ENCODE peak calls at places on chromosome 15, in nine cellular contexts. One of them, this sample, is unnamed.

GRCh38 chr15:29220852-29221251 is 48.8 kb downstream of the NSMCE3 start:
- DNase-seq in H9: no peak
- DNase-seq in HuH-7: no peak
- DNase-seq in NCI-H774: no peak
- DNase-seq in stromal cell of bone marrow: no peak
- DNase-seq in NCI-H1105: no peak
- DNase-seq in activated T-helper 1 cell treated with anti-CD3 and anti-CD28 coated beads, Interleukin-12 subunit alpha, Interleukin-12 subunit beta, Interleukin-2, Interleukin-4 antibody, amounts not matched to agents 30 ng/mL and 10 ng/mL and 1 ng/mL, durations not matched to agents 14 hours and 24 hours and 36 hours: no peak
- DNase-seq in ACHN: no peak
- DNase-seq in fibroblast of the aortic adventitia: no peak
- DNase-seq in this sample: no peak

GRCh38 chr15:34304613-34305012 is 33.0 kb downstream of the SLC12A6 start:
- DNase-seq in stromal cell of bone marrow: peak
- DNase-seq in NCI-H1105: no peak
- DNase-seq in activated T-helper 1 cell treated with anti-CD3 and anti-CD28 coated beads, Interleukin-12 subunit alpha, Interleukin-12 subunit beta, Interleukin-2, Interleukin-4 antibody, amounts not matched to agents 30 ng/mL and 10 ng/mL and 1 ng/mL, durations not matched to agents 14 hours and 24 hours and 36 hours: no peak
- DNase-seq in fibroblast of the aortic adventitia: peak
- DNase-seq in NCI-H774: no peak
- DNase-seq in H9: no peak
- DNase-seq in HuH-7: no peak
- DNase-seq in ACHN: no peak
- DNase-seq in this sample: no peak

GRCh38 chr15:25182098-25182478 is 227.3 kb downstream of the SNRPN start:
- DNase-seq in activated T-helper 1 cell treated with anti-CD3 and anti-CD28 coated beads, Interleukin-12 subunit alpha, Interleukin-12 subunit beta, Interleukin-2, Interleukin-4 antibody, amounts not matched to agents 30 ng/mL and 10 ng/mL and 1 ng/mL, durations not matched to agents 14 hours and 24 hours and 36 hours: no peak
- DNase-seq in stromal cell of bone marrow: no peak
- DNase-seq in H9: no peak
- DNase-seq in ACHN: no peak
- DNase-seq in fibroblast of the aortic adventitia: no peak
- DNase-seq in HuH-7: no peak
- DNase-seq in NCI-H1105: no peak
- DNase-seq in NCI-H774: no peak
- DNase-seq in this sample: no peak

GRCh38 chr15:78641876-78642275 is 866 bp upstream of the CHRNB4 start:
- DNase-seq in H9: no peak
- DNase-seq in activated T-helper 1 cell treated with anti-CD3 and anti-CD28 coated beads, Interleukin-12 subunit alpha, Interleukin-12 subunit beta, Interleukin-2, Interleukin-4 antibody, amounts not matched to agents 30 ng/mL and 10 ng/mL and 1 ng/mL, durations not matched to agents 14 hours and 24 hours and 36 hours: no peak
- DNase-seq in ACHN: no peak
- DNase-seq in stromal cell of bone marrow: no peak
- DNase-seq in HuH-7: no peak
- DNase-seq in NCI-H774: no peak
- DNase-seq in fibroblast of the aortic adventitia: no peak
- DNase-seq in NCI-H1105: no peak
- DNase-seq in this sample: no peak

GRCh38 chr15:77869021-77869895 is 208.3 kb downstream of the TBC1D2B start:
- DNase-seq in activated T-helper 1 cell treated with anti-CD3 and anti-CD28 coated beads, Interleukin-12 subunit alpha, Interleukin-12 subunit beta, Interleukin-2, Interleukin-4 antibody, amounts not matched to agents 30 ng/mL and 10 ng/mL and 1 ng/mL, durations not matched to agents 14 hours and 24 hours and 36 hours: no peak
- DNase-seq in H9: no peak
- DNase-seq in NCI-H774: no peak
- DNase-seq in fibroblast of the aortic adventitia: no peak
- DNase-seq in ACHN: peak
- DNase-seq in HuH-7: no peak
- DNase-seq in stromal cell of bone marrow: no peak
- DNase-seq in NCI-H1105: no peak
- DNase-seq in this sample: no peak

GRCh38 chr15:27668471-27669220 is 430.5 kb downstream of the OCA2 start:
- DNase-seq in ACHN: no peak
- DNase-seq in NCI-H1105: no peak
- DNase-seq in stromal cell of bone marrow: no peak
- DNase-seq in NCI-H774: no peak
- DNase-seq in HuH-7: no peak
- DNase-seq in activated T-helper 1 cell treated with anti-CD3 and anti-CD28 coated beads, Interleukin-12 subunit alpha, Interleukin-12 subunit beta, Interleukin-2, Interleukin-4 antibody, amounts not matched to agents 30 ng/mL and 10 ng/mL and 1 ng/mL, durations not matched to agents 14 hours and 24 hours and 36 hours: no peak
- DNase-seq in fibroblast of the aortic adventitia: no peak
- DNase-seq in H9: no peak
- DNase-seq in this sample: no peak

GRCh38 chr15:89903015-89903857 is 9.4 kb upstream of the AP3S2 start:
- DNase-seq in HuH-7: no peak
- DNase-seq in NCI-H774: no peak
- DNase-seq in activated T-helper 1 cell treated with anti-CD3 and anti-CD28 coated beads, Interleukin-12 subunit alpha, Interleukin-12 subunit beta, Interleukin-2, Interleukin-4 antibody, amounts not matched to agents 30 ng/mL and 10 ng/mL and 1 ng/mL, durations not matched to agents 14 hours and 24 hours and 36 hours: no peak
- DNase-seq in stromal cell of bone marrow: no peak
- DNase-seq in H9: no peak
- DNase-seq in fibroblast of the aortic adventitia: no peak
- DNase-seq in ACHN: no peak
- DNase-seq in NCI-H1105: no peak
- DNase-seq in this sample: no peak

GRCh38 chr15:62889734-62890505 is 152.6 kb upstream of the TPM1 start:
- DNase-seq in ACHN: no peak
- DNase-seq in H9: no peak
- DNase-seq in fibroblast of the aortic adventitia: peak
- DNase-seq in stromal cell of bone marrow: peak
- DNase-seq in NCI-H1105: no peak
- DNase-seq in activated T-helper 1 cell treated with anti-CD3 and anti-CD28 coated beads, Interleukin-12 subunit alpha, Interleukin-12 subunit beta, Interleukin-2, Interleukin-4 antibody, amounts not matched to agents 30 ng/mL and 10 ng/mL and 1 ng/mL, durations not matched to agents 14 hours and 24 hours and 36 hours: no peak
- DNase-seq in HuH-7: no peak
- DNase-seq in NCI-H774: no peak
- DNase-seq in this sample: no peak

GRCh38 chr15:59531066-59531465 is 80.5 kb upstream of the GCNT3 start:
- DNase-seq in HuH-7: no peak
- DNase-seq in stromal cell of bone marrow: no peak
- DNase-seq in fibroblast of the aortic adventitia: no peak
- DNase-seq in ACHN: no peak
- DNase-seq in H9: no peak
- DNase-seq in NCI-H1105: no peak
- DNase-seq in activated T-helper 1 cell treated with anti-CD3 and anti-CD28 coated beads, Interleukin-12 subunit alpha, Interleukin-12 subunit beta, Interleukin-2, Interleukin-4 antibody, amounts not matched to agents 30 ng/mL and 10 ng/mL and 1 ng/mL, durations not matched to agents 14 hours and 24 hours and 36 hours: no peak
- DNase-seq in NCI-H774: no peak
- DNase-seq in this sample: no peak

GRCh38 chr15:50046159-50046558 is 72.9 kb downstream of the ATP8B4 start:
- DNase-seq in H9: no peak
- DNase-seq in ACHN: no peak
- DNase-seq in NCI-H1105: no peak
- DNase-seq in NCI-H774: no peak
- DNase-seq in fibroblast of the aortic adventitia: no peak
- DNase-seq in stromal cell of bone marrow: no peak
- DNase-seq in activated T-helper 1 cell treated with anti-CD3 and anti-CD28 coated beads, Interleukin-12 subunit alpha, Interleukin-12 subunit beta, Interleukin-2, Interleukin-4 antibody, amounts not matched to agents 30 ng/mL and 10 ng/mL and 1 ng/mL, durations not matched to agents 14 hours and 24 hours and 36 hours: no peak
- DNase-seq in HuH-7: no peak
- DNase-seq in this sample: no peak

GRCh38 chr15:54772663-54773062 is 424.1 kb downstream of the RSL24D1 start:
- DNase-seq in H9: no peak
- DNase-seq in HuH-7: no peak
- DNase-seq in NCI-H1105: no peak
- DNase-seq in stromal cell of bone marrow: no peak
- DNase-seq in NCI-H774: no peak
- DNase-seq in activated T-helper 1 cell treated with anti-CD3 and anti-CD28 coated beads, Interleukin-12 subunit alpha, Interleukin-12 subunit beta, Interleukin-2, Interleukin-4 antibody, amounts not matched to agents 30 ng/mL and 10 ng/mL and 1 ng/mL, durations not matched to agents 14 hours and 24 hours and 36 hours: no peak
- DNase-seq in ACHN: no peak
- DNase-seq in fibroblast of the aortic adventitia: no peak
- DNase-seq in this sample: no peak

GRCh38 chr15:27422997-27423396 is 452.0 kb downstream of the GABRG3 start:
- DNase-seq in NCI-H1105: no peak
- DNase-seq in HuH-7: no peak
- DNase-seq in fibroblast of the aortic adventitia: no peak
- DNase-seq in H9: no peak
- DNase-seq in NCI-H774: no peak
- DNase-seq in activated T-helper 1 cell treated with anti-CD3 and anti-CD28 coated beads, Interleukin-12 subunit alpha, Interleukin-12 subunit beta, Interleukin-2, Interleukin-4 antibody, amounts not matched to agents 30 ng/mL and 10 ng/mL and 1 ng/mL, durations not matched to agents 14 hours and 24 hours and 36 hours: no peak
- DNase-seq in ACHN: no peak
- DNase-seq in stromal cell of bone marrow: no peak
- DNase-seq in this sample: no peak

GRCh38 chr15:64915518-64916227 is 4.0 kb downstream of the ANKDD1A start:
- DNase-seq in fibroblast of the aortic adventitia: no peak
- DNase-seq in NCI-H774: no peak
- DNase-seq in stromal cell of bone marrow: no peak
- DNase-seq in HuH-7: no peak
- DNase-seq in ACHN: no peak
- DNase-seq in activated T-helper 1 cell treated with anti-CD3 and anti-CD28 coated beads, Interleukin-12 subunit alpha, Interleukin-12 subunit beta, Interleukin-2, Interleukin-4 antibody, amounts not matched to agents 30 ng/mL and 10 ng/mL and 1 ng/mL, durations not matched to agents 14 hours and 24 hours and 36 hours: no peak
- DNase-seq in NCI-H1105: no peak
- DNase-seq in H9: peak
- DNase-seq in this sample: peak

GRCh38 chr15:45573961-45574629 is 13.1 kb upstream of the BLOC1S6 start:
- DNase-seq in HuH-7: no peak
- DNase-seq in fibroblast of the aortic adventitia: peak
- DNase-seq in NCI-H774: no peak
- DNase-seq in activated T-helper 1 cell treated with anti-CD3 and anti-CD28 coated beads, Interleukin-12 subunit alpha, Interleukin-12 subunit beta, Interleukin-2, Interleukin-4 antibody, amounts not matched to agents 30 ng/mL and 10 ng/mL and 1 ng/mL, durations not matched to agents 14 hours and 24 hours and 36 hours: no peak
- DNase-seq in H9: peak
- DNase-seq in ACHN: peak
- DNase-seq in stromal cell of bone marrow: no peak
- DNase-seq in NCI-H1105: no peak
- DNase-seq in this sample: no peak

GRCh38 chr15:49813615-49814014 is 192.8 kb downstream of the DTWD1 start:
- DNase-seq in NCI-H774: no peak
- DNase-seq in H9: no peak
- DNase-seq in stromal cell of bone marrow: no peak
- DNase-seq in activated T-helper 1 cell treated with anti-CD3 and anti-CD28 coated beads, Interleukin-12 subunit alpha, Interleukin-12 subunit beta, Interleukin-2, Interleukin-4 antibody, amounts not matched to agents 30 ng/mL and 10 ng/mL and 1 ng/mL, durations not matched to agents 14 hours and 24 hours and 36 hours: no peak
- DNase-seq in ACHN: no peak
- DNase-seq in fibroblast of the aortic adventitia: no peak
- DNase-seq in NCI-H1105: no peak
- DNase-seq in HuH-7: no peak
- DNase-seq in this sample: no peak

GRCh38 chr15:33561967-33562366 is 251.2 kb downstream of the RYR3 start:
- DNase-seq in fibroblast of the aortic adventitia: no peak
- DNase-seq in NCI-H774: no peak
- DNase-seq in ACHN: no peak
- DNase-seq in stromal cell of bone marrow: no peak
- DNase-seq in HuH-7: no peak
- DNase-seq in NCI-H1105: no peak
- DNase-seq in activated T-helper 1 cell treated with anti-CD3 and anti-CD28 coated beads, Interleukin-12 subunit alpha, Interleukin-12 subunit beta, Interleukin-2, Interleukin-4 antibody, amounts not matched to agents 30 ng/mL and 10 ng/mL and 1 ng/mL, durations not matched to agents 14 hours and 24 hours and 36 hours: no peak
- DNase-seq in H9: no peak
- DNase-seq in this sample: no peak

GRCh38 chr15:80367094-80367493 is 37.1 kb upstream of the ARNT2 start:
- DNase-seq in activated T-helper 1 cell treated with anti-CD3 and anti-CD28 coated beads, Interleukin-12 subunit alpha, Interleukin-12 subunit beta, Interleukin-2, Interleukin-4 antibody, amounts not matched to agents 30 ng/mL and 10 ng/mL and 1 ng/mL, durations not matched to agents 14 hours and 24 hours and 36 hours: no peak
- DNase-seq in NCI-H1105: no peak
- DNase-seq in NCI-H774: no peak
- DNase-seq in stromal cell of bone marrow: no peak
- DNase-seq in ACHN: peak
- DNase-seq in HuH-7: peak
- DNase-seq in H9: peak
- DNase-seq in fibroblast of the aortic adventitia: peak
- DNase-seq in this sample: no peak

GRCh38 chr15:95995375-95996168 is 334.9 kb upstream of the NR2F2 start:
- DNase-seq in stromal cell of bone marrow: no peak
- DNase-seq in HuH-7: no peak
- DNase-seq in H9: no peak
- DNase-seq in NCI-H774: no peak
- DNase-seq in fibroblast of the aortic adventitia: peak
- DNase-seq in NCI-H1105: no peak
- DNase-seq in ACHN: peak
- DNase-seq in activated T-helper 1 cell treated with anti-CD3 and anti-CD28 coated beads, Interleukin-12 subunit alpha, Interleukin-12 subunit beta, Interleukin-2, Interleukin-4 antibody, amounts not matched to agents 30 ng/mL and 10 ng/mL and 1 ng/mL, durations not matched to agents 14 hours and 24 hours and 36 hours: no peak
- DNase-seq in this sample: no peak

GRCh38 chr15:39736646-39737550 is 45.7 kb downstream of the FSIP1 start:
- DNase-seq in activated T-helper 1 cell treated with anti-CD3 and anti-CD28 coated beads, Interleukin-12 subunit alpha, Interleukin-12 subunit beta, Interleukin-2, Interleukin-4 antibody, amounts not matched to agents 30 ng/mL and 10 ng/mL and 1 ng/mL, durations not matched to agents 14 hours and 24 hours and 36 hours: no peak
- DNase-seq in NCI-H774: no peak
- DNase-seq in HuH-7: no peak
- DNase-seq in stromal cell of bone marrow: no peak
- DNase-seq in fibroblast of the aortic adventitia: no peak
- DNase-seq in ACHN: no peak
- DNase-seq in NCI-H1105: no peak
- DNase-seq in H9: no peak
- DNase-seq in this sample: peak

GRCh38 chr15:27757050-27757449 is 342.1 kb downstream of the OCA2 start:
- DNase-seq in HuH-7: no peak
- DNase-seq in fibroblast of the aortic adventitia: no peak
- DNase-seq in activated T-helper 1 cell treated with anti-CD3 and anti-CD28 coated beads, Interleukin-12 subunit alpha, Interleukin-12 subunit beta, Interleukin-2, Interleukin-4 antibody, amounts not matched to agents 30 ng/mL and 10 ng/mL and 1 ng/mL, durations not matched to agents 14 hours and 24 hours and 36 hours: no peak
- DNase-seq in NCI-H774: no peak
- DNase-seq in stromal cell of bone marrow: no peak
- DNase-seq in NCI-H1105: no peak
- DNase-seq in ACHN: no peak
- DNase-seq in H9: no peak
- DNase-seq in this sample: peak

GRCh38 chr15:31265090-31265870 is 61.4 kb upstream of the KLF13 start:
- DNase-seq in NCI-H774: no peak
- DNase-seq in stromal cell of bone marrow: no peak
- DNase-seq in activated T-helper 1 cell treated with anti-CD3 and anti-CD28 coated beads, Interleukin-12 subunit alpha, Interleukin-12 subunit beta, Interleukin-2, Interleukin-4 antibody, amounts not matched to agents 30 ng/mL and 10 ng/mL and 1 ng/mL, durations not matched to agents 14 hours and 24 hours and 36 hours: no peak
- DNase-seq in ACHN: no peak
- DNase-seq in HuH-7: no peak
- DNase-seq in H9: peak
- DNase-seq in NCI-H1105: no peak
- DNase-seq in fibroblast of the aortic adventitia: no peak
- DNase-seq in this sample: peak

GRCh38 chr15:29934251-29934650 is 112.0 kb upstream of the TJP1 start:
- DNase-seq in fibroblast of the aortic adventitia: peak
- DNase-seq in NCI-H1105: no peak
- DNase-seq in activated T-helper 1 cell treated with anti-CD3 and anti-CD28 coated beads, Interleukin-12 subunit alpha, Interleukin-12 subunit beta, Interleukin-2, Interleukin-4 antibody, amounts not matched to agents 30 ng/mL and 10 ng/mL and 1 ng/mL, durations not matched to agents 14 hours and 24 hours and 36 hours: no peak
- DNase-seq in ACHN: peak
- DNase-seq in NCI-H774: no peak
- DNase-seq in H9: no peak
- DNase-seq in stromal cell of bone marrow: no peak
- DNase-seq in HuH-7: no peak
- DNase-seq in this sample: no peak